ENCODE peak calls at places on chromosome 6, in ten cellular contexts. F is CD4-positive, alpha-beta memory T cell; R is mesendoderm; Y is adrenal gland; N is GM12865; M is heart right ventricle; G is astrocyte; E is transverse colon; K is uterus; Q is bronchial epithelial cell. L is an unnamed sample.

GRCh38 chr6:36289281-36290018 is 19.6 kb downstream of the PNPLA1 start:
- DNase-seq in F (no peak), R (peak; percentile 93), Y (no peak), N (no peak), M (no peak), G (no peak), E (no peak), K (no peak), Q (peak; percentile 88), L (no peak)

GRCh38 chr6:9456241-9456658 is 958.6 kb downstream of the TFAP2A start:
- DNase-seq in F (no peak), R (peak; percentile 44), Y (no peak), N (no peak), M (no peak), G (no peak), E (no peak), K (no peak), Q (no peak), L (no peak)

GRCh38 chr6:99736302-99736701 is 129.7 kb downstream of the PRDM13 start:
- DNase-seq in F (peak; percentile 3), R (peak; percentile 14), Y (no peak), N (peak; percentile 30), M (no peak), G (no peak), E (no peak), K (no peak), Q (no peak), L (no peak)

GRCh38 chr6:101069191-101069795 is 188.2 kb upstream of the ASCC3 start:
- DNase-seq in F (no peak), R (no peak), Y (no peak), N (no peak), M (no peak), G (no peak), E (no peak), K (no peak), Q (peak; percentile 77), L (no peak)

GRCh38 chr6:12767016-12767415 is 50.4 kb downstream of the PHACTR1 start:
- DNase-seq in F (no peak), R (no peak), Y (no peak), N (no peak), M (no peak), G (no peak), E (no peak), K (no peak), Q (no peak), L (no peak)

GRCh38 chr6:148800535-148800934 is 53.7 kb downstream of the UST start:
- DNase-seq in F (no peak), R (no peak), Y (no peak), N (no peak), M (no peak), G (peak; percentile 71), E (no peak), K (no peak), Q (no peak), L (no peak)

GRCh38 chr6:24140572-24140971 is 14.6 kb downstream of the NRSN1 start:
- DNase-seq in F (no peak), R (no peak), Y (no peak), N (no peak), M (peak; percentile 39), G (no peak), E (no peak), K (peak; percentile 65), Q (no peak), L (no peak)

GRCh38 chr6:160221423-160221822 is 37.2 kb downstream of the SLC22A2 start:
- DNase-seq in F (no peak), R (peak; percentile 69), Y (no peak), N (peak; percentile 12), M (no peak), G (no peak), E (no peak), K (no peak), Q (peak; percentile 81), L (no peak)

GRCh38 chr6:106085984-106086832 is at the start of gene PRDM1:
- DNase-seq in F (peak; percentile 79), R (peak; percentile 98), Y (peak; percentile 73), N (peak; percentile 96), M (peak; percentile 72), G (peak; percentile 62), E (peak; percentile 95), K (peak; percentile 66), Q (peak; percentile 84), L (peak; percentile 75)

GRCh38 chr6:124882580-124883393 is 79.5 kb upstream of the RNF217 start:
- DNase-seq in F (no peak), R (no peak), Y (no peak), N (no peak), M (no peak), G (peak; percentile 31), E (no peak), K (no peak), Q (peak; percentile 79), L (no peak)

DNA sequence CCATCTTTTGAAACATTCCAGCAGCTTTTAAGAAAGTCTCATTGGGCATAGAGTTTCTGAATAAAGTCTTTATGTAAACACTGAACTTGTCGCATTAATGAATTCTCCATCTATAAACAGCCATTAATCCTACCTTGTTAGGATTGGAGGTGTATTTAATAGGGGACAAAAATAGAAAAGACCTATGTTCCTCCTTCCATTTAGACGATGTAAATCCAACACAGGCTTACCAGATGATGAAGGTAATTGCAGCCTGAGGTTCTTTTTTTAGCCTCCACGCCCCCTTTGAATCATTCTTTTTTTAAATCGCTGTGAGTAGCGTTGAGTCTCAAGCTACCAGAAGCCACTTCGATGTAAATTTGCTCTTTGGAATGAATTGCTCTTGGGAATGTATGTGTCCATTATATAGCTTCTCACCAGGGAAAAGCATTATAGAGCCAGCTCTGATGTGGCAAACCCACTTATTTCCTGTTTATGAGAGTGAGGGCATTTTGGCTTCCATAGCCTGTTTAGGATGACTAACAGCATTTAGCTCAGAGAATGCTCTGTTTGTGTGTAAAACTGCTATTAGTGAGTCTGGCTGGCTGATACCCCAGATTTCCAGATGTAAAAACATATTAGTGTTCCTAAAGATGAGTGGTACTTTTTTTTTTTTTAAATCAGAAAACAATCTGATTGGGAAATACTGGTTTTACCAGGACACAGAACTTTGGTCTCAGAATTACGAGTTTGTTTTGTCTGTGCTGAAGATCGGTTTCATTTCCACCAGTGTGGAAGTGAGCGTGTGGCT is 74.9 kb upstream of the CLDN20 start:
- DNase-seq in F (no peak), R (no peak), Y (no peak), N (no peak), M (no peak), G (peak; percentile 97), E (no peak), K (no peak), Q (peak; percentile 83), L (peak; percentile 99)
- H3K4me3 ChIP-seq in F (no peak overlapping the region), R (no peak overlapping the region), Y (no peak overlapping the region), N (peak overlapping the region; percentile 30), M (peak overlapping the region; percentile 9), G (peak overlapping the region; percentile 11), E (no peak overlapping the region), K (peak overlapping the region; percentile 11), Q (no peak overlapping the region), L (no peak overlapping the region)

GRCh38 chr6:33623895-33624381 is 2.8 kb downstream of the ITPR3 start:
- DNase-seq in F (no peak), R (no peak), Y (no peak), N (no peak), M (no peak), G (no peak), E (peak; percentile 62), K (no peak), Q (peak; percentile 28), L (no peak)

GRCh38 chr6:33620158-33620583 is 951 bp upstream of the ITPR3 start:
- DNase-seq in F (peak; percentile 33), R (peak; percentile 50), Y (peak; percentile 43), N (peak; percentile 56), M (peak; percentile 39), G (no peak), E (peak; percentile 63), K (no peak), Q (no peak), L (no peak)

GRCh38 chr6:33620584-33621395 is at the start of gene ITPR3:
- DNase-seq in F (peak; percentile 78), R (peak; percentile 43), Y (peak; percentile 26), N (peak; percentile 93), M (peak; percentile 64), G (no peak), E (peak; percentile 81), K (peak; percentile 56), Q (peak; percentile 67), L (no peak)

GRCh38 chr6:33622456-33623431 is 1.6 kb downstream of the ITPR3 start:
- DNase-seq in F (no peak), R (peak; percentile 58), Y (peak; percentile 38), N (peak; percentile 45), M (no peak), G (no peak), E (peak; percentile 59), K (no peak), Q (peak; percentile 74), L (no peak)

DNA sequence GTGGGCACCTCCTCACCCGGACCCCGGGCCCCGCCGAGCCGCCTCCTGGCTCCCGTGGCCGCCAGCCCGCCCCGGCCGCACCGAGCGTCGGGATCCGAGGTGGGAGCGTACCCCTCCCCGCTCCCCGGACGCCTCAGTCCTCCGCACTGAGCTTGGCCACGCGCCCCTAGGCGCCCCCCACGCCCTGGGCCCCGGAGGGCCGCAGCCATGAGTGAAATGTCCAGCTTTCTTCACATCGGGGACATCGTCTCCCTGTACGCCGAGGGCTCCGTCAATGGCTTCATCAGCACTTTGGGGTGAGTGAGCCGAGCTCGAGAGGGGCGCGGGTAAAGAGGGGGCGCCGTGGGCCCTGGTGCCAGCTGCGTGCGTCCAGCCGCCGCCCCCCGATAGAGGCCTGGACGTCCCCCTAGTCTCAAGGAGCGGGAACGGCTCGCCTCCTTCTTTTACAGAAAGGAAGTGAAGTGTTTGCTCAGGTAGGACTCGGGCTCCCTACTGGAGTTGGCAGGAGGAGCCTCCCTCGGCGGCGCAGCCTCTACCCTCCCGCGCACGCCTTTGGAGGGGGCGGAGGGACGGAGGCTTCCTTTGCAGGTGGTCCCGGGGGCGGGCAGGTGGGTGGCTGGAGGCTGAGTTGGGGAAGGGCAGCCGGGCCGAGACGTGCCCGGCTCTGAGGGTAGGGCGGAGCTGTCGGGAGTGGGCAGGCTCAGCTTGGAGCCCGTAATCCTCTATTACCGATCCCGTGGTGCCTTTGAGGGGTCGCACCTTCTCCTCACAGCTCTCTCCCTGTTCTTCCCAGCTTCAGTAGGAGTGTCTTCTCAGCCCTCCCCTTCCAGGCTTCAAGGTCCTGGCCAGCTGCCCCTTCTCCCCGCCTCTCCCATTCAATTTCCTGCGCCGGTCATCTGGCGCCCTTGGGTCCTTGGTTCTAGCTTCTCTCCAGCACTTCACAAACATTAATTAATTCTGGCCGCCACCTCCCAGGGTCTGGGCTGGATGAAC is 570 bp downstream of the ITPR3 start:
- DNase-seq in F (peak; percentile 12), R (peak; percentile 73), Y (peak; percentile 51), N (peak; percentile 46), M (peak; percentile 48), G (no peak), E (peak; percentile 60), K (peak; percentile 46), Q (peak; percentile 33), L (no peak)
- H3K4me3 ChIP-seq in F (peak overlapping the region; percentile 63), R (peak overlapping the region; percentile 78), Y (peak overlapping the region; percentile 33), N (peak overlapping the region; percentile 97), M (peak overlapping the region; percentile 71), G (peak overlapping the region; percentile 68), E (peak overlapping the region; percentile 81), K (peak overlapping the region; percentile 42), Q (peak overlapping the region; percentile 89), L (peak overlapping the region; percentile 61)

GRCh38 chr6:46014511-46015118 is 1.0 kb downstream of the CLIC5 start:
- DNase-seq in F (peak; percentile 12), R (peak; percentile 70), Y (no peak), N (no peak), M (peak; percentile 50), G (no peak), E (peak; percentile 45), K (no peak), Q (no peak), L (no peak)
- H3K4me3 ChIP-seq in F (peak overlapping the region; percentile 62), R (no peak overlapping the region), Y (no peak overlapping the region), N (peak overlapping the region; percentile 54), M (peak overlapping the region; percentile 89), G (peak overlapping the region; percentile 36), E (peak overlapping the region; percentile 26), K (peak overlapping the region; percentile 25), Q (no peak overlapping the region), L (no peak overlapping the region)

GRCh38 chr6:86682297-86682696 is 255.0 kb upstream of the HTR1E start:
- DNase-seq in F (no peak), R (no peak), Y (no peak), N (peak; percentile 17), M (no peak), G (no peak), E (no peak), K (no peak), Q (no peak), L (no peak)
- H3K4me3 ChIP-seq in F (no peak overlapping the region), R (no peak overlapping the region), Y (no peak overlapping the region), N (no peak overlapping the region), M (no peak overlapping the region), G (no peak overlapping the region), E (no peak overlapping the region), K (no peak overlapping the region), Q (no peak overlapping the region), L (no peak overlapping the region)

L was measured in HFF-Myc.